ENCODE peak calls at places on chromosomes 5 and 9, in six cellular contexts. F is PC-9, Y is transverse colon, K is RWPE1, S is WERI-Rb-1, B is H9. Z is an unnamed sample.

GRCh38 chr9:128142596-128142995 is 6.7 kb upstream of the LCN2 start:
- DNase-seq in F (no peak), K (no peak), B (no peak), S (no peak), Y (no peak), Z (no peak)

GRCh38 chr5:38831909-38832308 is 13.9 kb upstream of the OSMR start:
- DNase-seq in Y (no peak), B (peak), F (no peak), S (peak), K (no peak), Z (peak)

GRCh38 chr5:65928860-65929259 is 2.5 kb downstream of the ERBIN start:
- DNase-seq in B (no peak), Y (no peak), K (no peak), S (no peak), F (no peak), Z (no peak)

GRCh38 chr5:18465833-18466681 is 831.8 kb downstream of the TAF11L14 start:
- DNase-seq in B (peak), Y (peak), S (peak), K (peak), F (peak), Z (peak)

GRCh38 chr5:84303315-84303714 is 81.4 kb downstream of the EDIL3 start:
- DNase-seq in S (no peak), Y (no peak), B (no peak), F (no peak), K (peak), Z (no peak)

GRCh38 chr5:110916373-110917049 is 155.0 kb upstream of the TSLP start:
- DNase-seq in S (peak), Y (no peak), K (peak), B (no peak), F (peak), Z (peak)

GRCh38 chr9:8156336-8156735 is 356.8 kb upstream of the DMAC1 start:
- DNase-seq in S (no peak), B (no peak), Y (no peak), F (no peak), K (no peak), Z (no peak)

GRCh38 chr5:14900661-14901461 is 29.3 kb upstream of the ANKH start:
- DNase-seq in K (no peak), Y (no peak), S (no peak), F (no peak), B (no peak), Z (peak)

GRCh38 chr5:63931841-63932240 is 30.4 kb downstream of the HTR1A start:
- DNase-seq in F (no peak), B (no peak), K (no peak), S (peak), Y (no peak), Z (no peak)

GRCh38 chr5:100761192-100761591 is 141.9 kb downstream of the ST8SIA4 start:
- DNase-seq in S (no peak), K (no peak), F (no peak), B (no peak), Y (no peak), Z (peak)

GRCh38 chr9:34279431-34279830 is 49.6 kb downstream of the KIF24 start:
- DNase-seq in B (no peak), S (no peak), F (no peak), K (peak), Y (no peak), Z (no peak)

GRCh38 chr5:171646338-171647042 is 139.1 kb upstream of the SMIM23 start:
- DNase-seq in K (no peak), B (no peak), S (no peak), F (no peak), Y (no peak), Z (no peak)

GRCh38 chr5:125261505-125262250 is 515.2 kb upstream of the ZNF608 start:
- DNase-seq in B (no peak), Y (no peak), K (no peak), S (no peak), F (no peak), Z (no peak)

GRCh38 chr5:9523090-9523813 is 22.6 kb downstream of the SEMA5A start:
- DNase-seq in Y (no peak), F (no peak), S (no peak), K (no peak), B (no peak), Z (peak)

GRCh38 chr5:1524481-1524798 is 680 bp upstream of the LPCAT1 start:
- DNase-seq in K (no peak), Y (peak), B (peak), F (no peak), S (no peak), Z (no peak)

GRCh38 chr5:133356386-133357331 is 255.7 kb downstream of the FSTL4 start:
- DNase-seq in F (no peak), B (no peak), S (no peak), Y (no peak), K (no peak), Z (no peak)

GRCh38 chr9:99011161-99011709 is 67.5 kb downstream of the COL15A1 start:
- DNase-seq in S (no peak), B (no peak), Y (no peak), K (no peak), F (no peak), Z (no peak)

GRCh38 chr9:97954550-97954989 is 16.6 kb upstream of the HEMGN start:
- DNase-seq in S (peak), F (peak), B (peak), K (peak), Y (peak), Z (no peak)

GRCh38 chr5:111635946-111636315 is 121.1 kb downstream of the NREP start:
- DNase-seq in Y (no peak), S (no peak), B (no peak), F (no peak), K (no peak), Z (no peak)

GRCh38 chr5:92678576-92679105 is 902.4 kb downstream of the NR2F1-AS1 start:
- DNase-seq in B (no peak), S (no peak), F (no peak), Y (no peak), K (no peak), Z (no peak)

GRCh38 chr9:37987467-37987981 is 81.5 kb downstream of the SHB start:
- DNase-seq in S (no peak), Y (no peak), F (no peak), K (no peak), B (no peak), Z (no peak)

GRCh38 chr9:112046181-112046580 is 128.9 kb downstream of the SUSD1 start:
- DNase-seq in B (no peak), F (no peak), Y (no peak), K (peak), S (no peak), Z (no peak)

GRCh38 chr9:98500337-98500919 is 208.3 kb downstream of the GABBR2 start:
- DNase-seq in Y (no peak), K (no peak), B (peak), F (no peak), S (no peak), Z (no peak)

GRCh38 chr5:119290161-119290569 is 65.7 kb upstream of the TNFAIP8 start:
- DNase-seq in S (no peak), B (no peak), F (no peak), K (no peak), Y (no peak), Z (peak)

GRCh38 chr9:35753466-35753865 is 610 bp downstream of the MSMP start:
- DNase-seq in Y (no peak), F (no peak), S (no peak), B (no peak), K (no peak), Z (no peak)

GRCh38 chr9:35748858-35749514 is at the start of the genes GBA2 and RGP1:
- DNase-seq in F (peak), S (peak), K (peak), B (peak), Y (peak), Z (peak)

GRCh38 chr9:35749515-35750255 is 598 bp downstream of the RGP1 start:
- DNase-seq in Y (peak), S (peak), K (no peak), F (peak), B (peak), Z (no peak)

GRCh38 chr9:35748239-35748857 is 680 bp downstream of the GBA2 start:
- DNase-seq in S (no peak), B (no peak), K (no peak), F (no peak), Y (no peak), Z (no peak)

DNA sequence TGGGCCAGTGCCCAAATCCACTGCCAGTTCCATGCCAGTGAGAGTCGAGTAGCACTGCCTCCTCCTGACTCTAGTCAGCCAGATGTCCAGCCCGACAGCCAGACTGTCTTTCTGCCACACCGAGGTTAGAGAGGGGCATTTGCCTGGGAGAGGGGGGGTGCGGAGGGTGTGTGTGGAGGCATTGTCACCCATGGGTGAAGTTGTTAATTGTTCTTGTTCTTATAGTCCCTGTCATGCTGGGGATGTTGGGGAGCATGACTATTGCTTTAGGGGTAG is 1.1 kb downstream of the RGP1 start:
- DNase-seq in F (no peak), B (no peak), Y (no peak), K (no peak), S (no peak), Z (no peak)
- H3K27ac ChIP-seq in F (peak), B (no peak), Y (peak), K (peak), S (no peak), Z (no peak)

GRCh38 chr5:138449501-138450239 is 10.8 kb downstream of the REEP2 start:
- DNase-seq in S (peak), Y (peak), K (peak), F (peak), B (peak), Z (peak)

GRCh38 chr5:138448481-138449398 is 9.9 kb downstream of the REEP2 start:
- DNase-seq in Y (no peak), B (no peak), S (no peak), K (no peak), F (no peak), Z (peak)

GRCh38 chr5:138450971-138451370 is 12.1 kb downstream of the REEP2 start:
- DNase-seq in F (no peak), B (no peak), S (no peak), K (no peak), Y (no peak), Z (no peak)

GRCh38 chr5:138445547-138446271 is 6.9 kb downstream of the REEP2 start:
- DNase-seq in S (no peak), K (no peak), B (no peak), Y (no peak), F (no peak), Z (no peak)

GRCh38 chr5:138448070-138448469 is 9.2 kb downstream of the REEP2 start:
- DNase-seq in Y (no peak), K (no peak), S (no peak), B (no peak), F (no peak), Z (no peak)
- H3K27ac ChIP-seq in Y (no peak), K (no peak), S (no peak), B (no peak), F (no peak), Z (no peak)

GRCh38 chr5:102958481-102959011 is 161.4 kb downstream of the GIN1 start:
- DNase-seq in Y (no peak), F (peak), K (no peak), S (no peak), B (no peak), Z (peak)
- H3K27ac ChIP-seq in Y (no peak), F (peak), K (no peak), S (no peak), B (no peak), Z (peak)

DNA sequence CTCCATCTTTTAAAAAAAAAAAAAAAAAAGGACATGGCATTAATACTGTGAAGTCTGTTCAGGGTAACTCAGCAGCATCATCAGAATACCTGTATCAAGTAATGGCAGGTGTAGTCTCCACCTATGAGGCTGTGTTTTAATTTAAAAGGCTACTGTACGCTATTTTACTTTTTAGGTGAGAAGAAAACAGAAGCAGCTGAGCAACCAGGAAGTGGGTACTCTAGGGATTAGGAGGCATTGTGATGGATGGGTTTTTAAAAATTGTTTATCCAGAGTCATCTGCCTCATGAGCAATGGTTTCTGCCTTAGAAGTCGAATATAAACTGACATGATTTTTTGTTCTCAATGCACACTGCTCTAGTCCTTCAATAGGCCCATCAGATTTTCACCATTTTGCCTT is 42.7 kb downstream of the PSIP1 start:
- DNase-seq in F (no peak), B (no peak), Y (no peak), K (no peak), S (no peak), Z (no peak)
- H3K27ac ChIP-seq in F (no peak), B (no peak), Y (no peak), K (no peak), S (no peak), Z (no peak)

DNA sequence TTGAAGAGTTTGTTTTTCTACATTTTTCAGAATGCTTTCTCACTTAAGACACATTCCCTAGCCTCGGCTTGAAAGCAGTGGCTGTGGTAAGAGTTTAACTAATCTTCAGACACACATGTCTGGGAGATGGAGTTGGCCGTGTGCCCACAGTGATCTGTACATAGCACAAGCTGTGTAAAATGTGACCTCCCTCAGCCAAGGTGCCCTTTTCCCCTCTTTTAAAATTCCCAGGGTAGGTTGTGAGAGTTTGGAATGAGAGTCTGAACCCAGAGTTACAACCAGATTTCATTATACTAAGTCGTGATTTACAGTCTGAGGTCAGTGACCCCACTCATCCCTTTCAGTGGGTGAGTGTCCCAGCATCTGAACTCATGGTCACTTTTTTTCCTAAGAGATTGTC is 230.4 kb downstream of the DOCK8 start:
- DNase-seq in K (no peak), F (no peak), Y (no peak), S (no peak), B (no peak), Z (peak)
- H3K27ac ChIP-seq in K (no peak), F (no peak), Y (no peak), S (no peak), B (no peak), Z (no peak)

DNA sequence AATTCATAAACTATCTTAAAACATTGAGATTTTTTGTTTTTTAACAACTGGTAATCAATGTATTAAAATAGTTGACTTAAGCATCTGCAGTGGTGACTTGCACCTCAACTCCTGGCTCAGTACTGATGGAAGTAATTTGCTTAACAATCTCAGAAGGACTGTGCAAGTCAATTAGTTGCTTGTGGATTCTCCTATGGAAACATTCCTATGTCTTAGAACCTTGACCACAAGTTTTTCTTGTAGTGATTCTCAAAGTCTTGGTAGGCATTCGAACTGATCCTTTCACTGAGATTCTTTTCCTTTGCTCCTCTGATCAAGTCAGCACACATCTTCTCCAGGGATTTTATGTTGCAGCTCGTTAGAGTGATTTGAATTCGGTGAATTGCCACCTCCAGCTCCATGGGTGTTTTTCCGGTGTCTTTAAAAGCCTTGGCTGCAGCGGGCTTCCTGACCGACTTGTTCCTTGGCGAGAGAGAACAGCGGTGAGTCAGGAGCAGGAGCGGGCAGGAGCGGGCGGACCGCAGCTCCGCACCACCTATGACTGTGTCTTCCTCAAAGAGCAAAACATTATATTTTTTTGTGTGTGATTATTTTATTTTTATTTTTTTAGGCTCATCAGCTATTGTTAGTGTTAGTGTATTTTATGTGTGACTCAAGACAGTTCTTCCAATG is 21.1 kb downstream of the HMGXB3 start:
- DNase-seq in B (peak), K (peak), F (peak), Y (no peak), S (no peak), Z (peak)
- H3K27ac ChIP-seq in B (peak), K (peak), F (peak), Y (no peak), S (no peak), Z (peak)

DNA sequence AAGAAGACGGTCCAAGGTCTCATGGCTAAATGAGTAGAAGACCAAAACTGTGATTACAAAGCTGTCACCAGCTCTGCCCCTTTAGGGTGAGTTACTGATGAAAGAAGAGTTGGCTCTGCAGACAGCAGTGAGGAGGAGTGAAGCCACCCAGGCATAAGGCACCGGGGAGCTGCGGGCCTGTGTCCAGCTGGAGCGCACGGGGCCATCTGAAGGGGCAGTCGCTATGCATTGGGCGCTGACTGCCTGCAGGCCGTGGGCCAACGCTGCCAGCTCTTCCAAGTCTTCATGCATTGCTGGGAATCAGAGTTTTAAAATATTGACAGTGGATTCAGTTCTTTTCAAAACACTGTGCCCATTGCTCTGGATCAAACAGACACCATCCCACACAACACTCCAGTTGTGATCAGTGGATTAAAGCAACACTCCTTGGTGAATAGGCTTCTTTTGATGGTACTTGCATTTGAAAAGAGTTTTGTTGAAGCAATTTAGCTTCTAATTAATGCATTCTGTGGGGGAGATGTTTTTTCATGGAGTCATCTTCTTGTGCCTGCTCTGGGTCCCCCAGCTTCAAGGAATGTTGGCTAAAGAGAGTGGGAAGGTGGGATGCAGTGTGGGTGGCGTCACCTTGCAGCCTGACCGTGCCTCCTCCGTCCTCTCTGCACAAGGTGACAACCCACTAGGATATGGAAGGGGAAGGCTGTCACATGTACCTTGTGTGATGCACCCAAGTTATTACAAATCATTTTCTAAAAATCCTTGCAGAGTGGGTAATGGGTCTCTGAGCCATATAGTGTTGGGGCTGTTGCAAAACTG is 70.5 kb downstream of the DAPK1 start:
- DNase-seq in B (no peak), F (no peak), K (no peak), Y (no peak), S (no peak), Z (no peak)
- H3K27ac ChIP-seq in B (no peak), F (no peak), K (no peak), Y (peak), S (peak), Z (no peak)

GRCh38 chr5:33892419-33893151 is 795 bp upstream of the ADAMTS12 start:
- DNase-seq in K (no peak), Y (peak), F (peak), B (peak), S (no peak), Z (peak)

GRCh38 chr5:33890147-33890546 is 1.6 kb downstream of the ADAMTS12 start:
- DNase-seq in B (no peak), Y (no peak), F (no peak), S (no peak), K (no peak), Z (no peak)

GRCh38 chr5:33890633-33891032 is 1.2 kb downstream of the ADAMTS12 start:
- DNase-seq in F (peak), K (no peak), S (no peak), Y (no peak), B (peak), Z (peak)

GRCh38 chr5:33894566-33894965 is 2.8 kb upstream of the ADAMTS12 start:
- DNase-seq in S (no peak), B (no peak), F (peak), K (no peak), Y (no peak), Z (peak)

GRCh38 chr5:33891731-33892418 is at the start of gene ADAMTS12:
- DNase-seq in B (peak), S (no peak), F (peak), K (peak), Y (peak), Z (peak)
- H3K27ac ChIP-seq in B (no peak), S (no peak), F (peak), K (no peak), Y (peak), Z (peak)

GRCh38 chr9:132266017-132266416 is 88.8 kb downstream of the SETX start:
- DNase-seq in Y (no peak), K (no peak), F (no peak), B (no peak), S (no peak), Z (no peak)
- H3K27ac ChIP-seq in Y (no peak), K (no peak), F (no peak), B (no peak), S (no peak), Z (no peak)

GRCh38 chr5:55232985-55233928 is at the start of gene CCNO:
- DNase-seq in Y (peak), K (peak), B (peak), F (peak), S (peak), Z (peak)
- H3K27ac ChIP-seq in Y (peak), K (peak), B (no peak), F (peak), S (no peak), Z (no peak)

Z was measured in brain microvascular endothelial cell.